ENCODE peak calls at places on chromosomes 13 and 19, in four cellular contexts. One of them, this sample, is unnamed. For H3K4me1, the result is how much of the 10 kb centered on the place peaks cover.

GRCh38 chr13:95540848-95541247 is 11.7 kb upstream of the CLDN10 start:
- DNase-seq in Peyer's patch: no peak
- DNase-seq in tibial artery: no peak
- DNase-seq in thoracic aorta: no peak
- DNase-seq in this sample: no peak

GRCh38 chr19:38769635-38770211 is 3.6 kb downstream of the LGALS7 start:
- DNase-seq in Peyer's patch: peak
- DNase-seq in tibial artery: peak
- DNase-seq in thoracic aorta: peak
- DNase-seq in this sample: peak

GRCh38 chr19:17938092-17938845 is 5.5 kb downstream of the CCDC124 start:
- DNase-seq in Peyer's patch: peak
- DNase-seq in tibial artery: peak
- DNase-seq in thoracic aorta: no peak
- DNase-seq in this sample: no peak

GRCh38 chr19:1402411-1403070 is 1.2 kb upstream of the GAMT start:
- DNase-seq in Peyer's patch: no peak
- DNase-seq in tibial artery: no peak
- DNase-seq in thoracic aorta: no peak
- DNase-seq in this sample: no peak

GRCh38 chr19:47390533-47391488 is 28.5 kb downstream of the MEIS3 start:
- DNase-seq in Peyer's patch: no peak
- DNase-seq in tibial artery: no peak
- DNase-seq in thoracic aorta: no peak
- DNase-seq in this sample: no peak

GRCh38 chr13:48978942-48979601 is 3.4 kb downstream of the FNDC3A start:
- DNase-seq in Peyer's patch: no peak
- DNase-seq in tibial artery: no peak
- DNase-seq in thoracic aorta: no peak
- DNase-seq in this sample: no peak

GRCh38 chr19:35555301-35556005 is 8.0 kb downstream of the ATP4A start:
- DNase-seq in Peyer's patch: no peak
- DNase-seq in tibial artery: no peak
- DNase-seq in thoracic aorta: no peak
- DNase-seq in this sample: no peak

GRCh38 chr13:36395280-36395679 is 37.0 kb upstream of the CCNA1 start:
- DNase-seq in Peyer's patch: no peak
- DNase-seq in tibial artery: no peak
- DNase-seq in thoracic aorta: no peak
- DNase-seq in this sample: no peak

GRCh38 chr19:5480427-5480836 is 25.2 kb downstream of the ZNRF4 start:
- DNase-seq in Peyer's patch: peak
- DNase-seq in tibial artery: no peak
- DNase-seq in thoracic aorta: no peak
- DNase-seq in this sample: no peak

GRCh38 chr13:102793583-102794355 is 5.0 kb downstream of the POGLUT2 start:
- DNase-seq in Peyer's patch: no peak
- DNase-seq in tibial artery: no peak
- DNase-seq in thoracic aorta: no peak
- DNase-seq in this sample: no peak

GRCh38 chr19:995051-995827 is 5.0 kb upstream of the GRIN3B start:
- DNase-seq in Peyer's patch: no peak
- DNase-seq in tibial artery: no peak
- DNase-seq in thoracic aorta: no peak
- DNase-seq in this sample: no peak

GRCh38 chr19:50645107-50645506 is 4.1 kb upstream of the C19orf81 start:
- DNase-seq in Peyer's patch: no peak
- DNase-seq in tibial artery: no peak
- DNase-seq in thoracic aorta: no peak
- DNase-seq in this sample: no peak

GRCh38 chr13:57704031-57704430 is 72.5 kb downstream of the PCDH17 start:
- DNase-seq in Peyer's patch: no peak
- DNase-seq in tibial artery: no peak
- DNase-seq in thoracic aorta: no peak
- DNase-seq in this sample: no peak

GRCh38 chr13:22091222-22091970 is 420.5 kb downstream of the FGF9 start:
- DNase-seq in Peyer's patch: no peak
- DNase-seq in tibial artery: no peak
- DNase-seq in thoracic aorta: no peak
- DNase-seq in this sample: no peak

GRCh38 chr13:110319774-110320509 is 12.9 kb downstream of the COL4A2 start:
- DNase-seq in Peyer's patch: no peak
- DNase-seq in tibial artery: no peak
- DNase-seq in thoracic aorta: no peak
- DNase-seq in this sample: peak

GRCh38 chr13:73429691-73430090 is 370.9 kb downstream of the KLF5 start:
- DNase-seq in Peyer's patch: no peak
- DNase-seq in tibial artery: no peak
- DNase-seq in thoracic aorta: no peak
- DNase-seq in this sample: no peak

GRCh38 chr19:9937001-9937411 is 691 bp upstream of the OLFM2 start:
- DNase-seq in Peyer's patch: no peak
- DNase-seq in tibial artery: no peak
- DNase-seq in thoracic aorta: no peak
- DNase-seq in this sample: no peak

GRCh38 chr19:7908078-7908699 is 4.5 kb downstream of the MAP2K7 start:
- DNase-seq in Peyer's patch: peak
- DNase-seq in tibial artery: no peak
- DNase-seq in thoracic aorta: no peak
- DNase-seq in this sample: peak

GRCh38 chr19:6753178-6754031 is 13.8 kb downstream of the SH2D3A start:
- DNase-seq in Peyer's patch: peak
- DNase-seq in tibial artery: peak
- DNase-seq in thoracic aorta: no peak
- DNase-seq in this sample: no peak

GRCh38 chr13:51241720-51242119 is 19.5 kb downstream of the FAM124A start:
- DNase-seq in Peyer's patch: no peak
- DNase-seq in tibial artery: no peak
- DNase-seq in thoracic aorta: no peak
- DNase-seq in this sample: no peak

GRCh38 chr13:25619897-25620296 is 248.1 kb downstream of the ATP8A2 start:
- DNase-seq in Peyer's patch: no peak
- DNase-seq in tibial artery: no peak
- DNase-seq in thoracic aorta: no peak
- DNase-seq in this sample: no peak

GRCh38 chr13:25630327-25630726 is 258.6 kb downstream of the ATP8A2 start:
- DNase-seq in Peyer's patch: no peak
- DNase-seq in tibial artery: no peak
- DNase-seq in thoracic aorta: no peak
- DNase-seq in this sample: no peak

GRCh38 chr13:25625361-25625760 is 253.6 kb downstream of the ATP8A2 start:
- DNase-seq in Peyer's patch: no peak
- DNase-seq in tibial artery: no peak
- DNase-seq in thoracic aorta: no peak
- DNase-seq in this sample: no peak
- H3K4me1 ChIP-seq in Peyer's patch: under half
- H3K4me1 ChIP-seq in tibial artery: under half
- H3K4me1 ChIP-seq in thoracic aorta: under half
- H3K4me1 ChIP-seq in this sample: under half

DNA sequence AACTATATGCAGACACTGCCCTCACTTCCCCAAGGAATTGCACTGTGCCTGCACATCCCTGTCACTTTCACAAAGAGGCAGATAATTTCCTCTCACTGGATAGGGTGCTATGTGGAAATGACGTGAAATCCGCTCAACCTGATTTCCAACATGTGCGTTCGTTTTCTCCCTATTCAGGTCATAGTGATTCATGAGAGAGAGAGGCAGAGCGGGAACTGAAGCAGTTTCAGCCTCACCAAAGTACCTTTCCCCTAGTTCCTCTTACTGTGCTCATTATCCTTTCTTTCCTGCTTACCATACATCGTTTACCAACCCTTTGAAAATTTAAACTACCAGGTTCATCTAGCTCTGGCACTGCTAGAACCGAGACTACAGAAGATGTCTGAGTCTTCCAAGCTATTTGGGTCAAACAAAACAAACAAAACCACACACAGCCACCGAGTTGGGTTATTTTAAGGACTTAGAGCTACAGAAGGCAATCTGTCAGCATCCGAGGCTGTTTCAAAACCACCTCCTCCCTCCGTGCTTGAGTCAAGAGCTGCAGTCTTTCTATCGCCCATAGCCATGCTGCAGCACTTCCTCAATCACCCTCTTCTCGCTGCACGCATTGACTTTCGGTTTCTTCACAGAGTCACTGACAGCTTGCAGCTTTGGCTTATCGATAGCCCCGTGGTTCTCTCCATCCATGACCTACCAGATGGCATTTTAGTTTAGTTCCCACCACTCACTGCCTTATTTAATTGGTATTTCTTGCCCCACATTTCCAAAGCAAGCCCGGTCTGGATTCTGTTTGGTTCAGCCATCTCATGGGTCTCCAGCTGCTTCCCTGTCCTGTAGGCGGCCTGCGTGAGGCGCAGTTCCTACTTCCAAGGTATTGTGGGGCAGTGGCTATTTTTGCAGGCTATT is 1395.8 kb downstream of the EFNB2 start:
- DNase-seq in Peyer's patch: peak
- DNase-seq in tibial artery: peak
- DNase-seq in thoracic aorta: no peak
- DNase-seq in this sample: peak
- H3K27ac ChIP-seq in Peyer's patch: peak
- H3K27ac ChIP-seq in tibial artery: peak
- H3K27ac ChIP-seq in thoracic aorta: peak
- H3K27ac ChIP-seq in this sample: peak

DNA sequence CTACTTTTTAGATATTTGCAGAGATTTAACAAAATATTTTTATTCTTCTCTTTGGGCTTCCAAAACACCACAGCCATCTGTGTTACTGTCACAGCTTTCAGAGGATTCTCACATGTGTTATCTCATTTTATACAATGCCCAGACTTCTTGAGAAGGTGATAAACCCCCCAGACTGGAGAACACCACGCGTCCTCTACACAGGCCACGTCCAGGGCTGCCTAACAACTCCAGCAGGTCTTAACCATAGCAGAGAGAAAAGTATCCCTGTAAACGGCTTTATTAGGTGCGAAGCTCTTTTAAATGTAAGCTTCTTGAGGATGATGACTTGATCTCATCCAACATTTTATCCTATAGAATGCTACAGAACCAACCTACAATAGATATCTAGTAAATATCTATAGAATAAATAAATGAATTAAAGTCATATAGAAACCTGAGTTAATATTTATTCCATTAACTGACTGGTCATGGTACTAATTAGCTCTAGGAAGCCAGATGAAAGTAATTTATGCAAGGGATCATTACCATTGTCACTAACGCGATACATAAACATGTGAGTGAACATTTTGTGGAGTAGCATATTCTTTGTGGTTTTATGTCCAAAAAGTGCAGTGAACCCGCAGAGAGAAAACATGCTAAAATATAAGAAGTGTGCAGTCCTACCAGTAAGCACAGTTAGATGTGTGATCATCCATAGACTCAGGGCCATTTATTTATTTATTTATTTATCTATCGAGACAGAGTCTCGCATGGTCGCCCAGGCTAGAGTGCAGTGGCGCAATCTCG is 1.8 kb downstream of the GPR183 start:
- DNase-seq in Peyer's patch: no peak
- DNase-seq in tibial artery: no peak
- DNase-seq in thoracic aorta: no peak
- DNase-seq in this sample: no peak
- H3K4me3 ChIP-seq in Peyer's patch: peak
- H3K4me3 ChIP-seq in tibial artery: peak
- H3K4me3 ChIP-seq in thoracic aorta: peak
- H3K4me3 ChIP-seq in this sample: no peak

GRCh38 chr19:55255618-55256423 is 3.0 kb downstream of the PPP6R1 start:
- DNase-seq in Peyer's patch: peak
- DNase-seq in tibial artery: no peak
- DNase-seq in thoracic aorta: no peak
- DNase-seq in this sample: no peak
- H3K4me1 ChIP-seq in Peyer's patch: under half
- H3K4me1 ChIP-seq in tibial artery: half or more
- H3K4me1 ChIP-seq in thoracic aorta: half or more
- H3K4me1 ChIP-seq in this sample: under half

GRCh38 chr19:43474986-43475705 is 9.7 kb upstream of the LYPD3 start:
- DNase-seq in Peyer's patch: peak
- DNase-seq in tibial artery: peak
- DNase-seq in thoracic aorta: peak
- DNase-seq in this sample: peak
- H3K27ac ChIP-seq in Peyer's patch: peak
- H3K27ac ChIP-seq in tibial artery: peak
- H3K27ac ChIP-seq in thoracic aorta: peak
- H3K27ac ChIP-seq in this sample: peak

GRCh38 chr19:41376998-41377365 is 649 bp downstream of the TMEM91 start:
- DNase-seq in Peyer's patch: no peak
- DNase-seq in tibial artery: no peak
- DNase-seq in thoracic aorta: no peak
- DNase-seq in this sample: no peak

GRCh38 chr19:41371541-41371940 is 4.8 kb upstream of the TMEM91 start:
- DNase-seq in Peyer's patch: no peak
- DNase-seq in tibial artery: no peak
- DNase-seq in thoracic aorta: no peak
- DNase-seq in this sample: no peak

GRCh38 chr19:41373993-41374392 is 2.3 kb upstream of the TMEM91 start:
- DNase-seq in Peyer's patch: peak
- DNase-seq in tibial artery: peak
- DNase-seq in thoracic aorta: peak
- DNase-seq in this sample: peak

GRCh38 chr19:41377977-41378707 is 1.8 kb downstream of the TMEM91 start:
- DNase-seq in Peyer's patch: no peak
- DNase-seq in tibial artery: no peak
- DNase-seq in thoracic aorta: no peak
- DNase-seq in this sample: no peak

GRCh38 chr19:41376241-41376997 is at the start of gene TMEM91:
- DNase-seq in Peyer's patch: peak
- DNase-seq in tibial artery: peak
- DNase-seq in thoracic aorta: no peak
- DNase-seq in this sample: no peak
- H3K4me3 ChIP-seq in Peyer's patch: peak
- H3K4me3 ChIP-seq in tibial artery: peak
- H3K4me3 ChIP-seq in thoracic aorta: peak
- H3K4me3 ChIP-seq in this sample: peak